ENCODE peak calls at places on chromosomes 3 and 15, in four cellular contexts. One of them, this sample, is unnamed.

GRCh38 chr15:31477301-31477700 is 150.7 kb downstream of the KLF13 start:
- DNase-seq in GM12891: no peak
- DNase-seq in K562: no peak
- DNase-seq in GM12878: no peak
- DNase-seq in this sample: no peak

GRCh38 chr3:196055267-196055666 is 26.6 kb downstream of the TFRC start:
- DNase-seq in K562: no peak
- DNase-seq in GM12878: no peak
- DNase-seq in GM12891: no peak
- DNase-seq in this sample: no peak

GRCh38 chr3:53151870-53152269 is 9.1 kb upstream of the PRKCD start:
- DNase-seq in GM12891: no peak
- DNase-seq in K562: no peak
- DNase-seq in GM12878: no peak
- DNase-seq in this sample: no peak

GRCh38 chr3:128714887-128715496 is 11.0 kb upstream of the RAB7A start:
- DNase-seq in GM12891: no peak
- DNase-seq in K562: no peak
- DNase-seq in GM12878: no peak
- DNase-seq in this sample: peak

GRCh38 chr3:39637807-39638206 is 170.3 kb downstream of the MOBP start:
- DNase-seq in K562: peak
- DNase-seq in GM12878: no peak
- DNase-seq in GM12891: no peak
- DNase-seq in this sample: no peak

GRCh38 chr3:146818301-146818700 is 213.2 kb upstream of the PLSCR5 start:
- DNase-seq in GM12891: no peak
- DNase-seq in K562: no peak
- DNase-seq in GM12878: no peak
- DNase-seq in this sample: no peak

GRCh38 chr3:150612494-150612893 is 9.4 kb downstream of the SELENOT start:
- DNase-seq in K562: no peak
- DNase-seq in GM12891: no peak
- DNase-seq in GM12878: no peak
- DNase-seq in this sample: no peak

GRCh38 chr15:101679861-101680260 is 27.7 kb upstream of the TM2D3 start:
- DNase-seq in K562: no peak
- DNase-seq in GM12878: no peak
- DNase-seq in GM12891: no peak
- DNase-seq in this sample: no peak

GRCh38 chr3:136730595-136731273 is 21.4 kb downstream of the STAG1 start:
- DNase-seq in GM12878: peak
- DNase-seq in GM12891: no peak
- DNase-seq in K562: no peak
- DNase-seq in this sample: no peak

GRCh38 chr3:10531031-10531430 is 25.6 kb upstream of the ATP2B2 start:
- DNase-seq in K562: no peak
- DNase-seq in GM12891: no peak
- DNase-seq in GM12878: no peak
- DNase-seq in this sample: no peak

GRCh38 chr15:57522148-57522547 is 69.6 kb upstream of the MYZAP start:
- DNase-seq in GM12878: no peak
- DNase-seq in K562: no peak
- DNase-seq in GM12891: no peak
- DNase-seq in this sample: no peak

GRCh38 chr15:89143503-89144162 is 55.4 kb downstream of the ABHD2 start:
- DNase-seq in GM12891: no peak
- DNase-seq in K562: no peak
- DNase-seq in GM12878: peak
- DNase-seq in this sample: peak

GRCh38 chr3:177522051-177522450 is 324.8 kb upstream of the TBL1XR1 start:
- DNase-seq in K562: no peak
- DNase-seq in GM12878: no peak
- DNase-seq in GM12891: no peak
- DNase-seq in this sample: no peak

GRCh38 chr3:129625071-129625874 is 18.8 kb upstream of the PLXND1 start:
- DNase-seq in GM12878: no peak
- DNase-seq in K562: no peak
- DNase-seq in GM12891: peak
- DNase-seq in this sample: no peak

GRCh38 chr15:38545179-38545578 is 19.4 kb downstream of the RASGRP1 start:
- DNase-seq in GM12891: no peak
- DNase-seq in K562: no peak
- DNase-seq in GM12878: no peak
- DNase-seq in this sample: no peak

GRCh38 chr3:60046212-60046611 is 996.4 kb upstream of the CFAP20DC start:
- DNase-seq in K562: no peak
- DNase-seq in GM12878: no peak
- DNase-seq in GM12891: no peak
- DNase-seq in this sample: no peak

GRCh38 chr3:126397610-126398422 is 3.1 kb downstream of the CFAP100 start:
- DNase-seq in GM12891: no peak
- DNase-seq in K562: no peak
- DNase-seq in GM12878: no peak
- DNase-seq in this sample: no peak

GRCh38 chr15:94323076-94323475 is 91.7 kb downstream of the MCTP2 start:
- DNase-seq in K562: no peak
- DNase-seq in GM12891: no peak
- DNase-seq in GM12878: no peak
- DNase-seq in this sample: no peak

GRCh38 chr15:56869573-56869972 is 48.9 kb upstream of the TCF12 start:
- DNase-seq in GM12878: no peak
- DNase-seq in K562: no peak
- DNase-seq in GM12891: no peak
- DNase-seq in this sample: peak

GRCh38 chr15:67144609-67145306 is 79.4 kb downstream of the SMAD3 start:
- DNase-seq in GM12891: no peak
- DNase-seq in GM12878: no peak
- DNase-seq in K562: no peak
- DNase-seq in this sample: peak

GRCh38 chr15:56967336-56967735 is 48.9 kb downstream of the TCF12 start:
- DNase-seq in GM12878: no peak
- DNase-seq in GM12891: no peak
- DNase-seq in K562: no peak
- DNase-seq in this sample: no peak

GRCh38 chr15:41727143-41727542 is 47.1 kb upstream of the MAPKBP1 start:
- DNase-seq in K562: no peak
- DNase-seq in GM12891: no peak
- DNase-seq in GM12878: no peak
- DNase-seq in this sample: no peak

GRCh38 chr3:187185759-187186158 is 11.5 kb upstream of the RTP1 start:
- DNase-seq in GM12891: no peak
- DNase-seq in K562: no peak
- DNase-seq in GM12878: no peak
- DNase-seq in this sample: no peak

GRCh38 chr3:106945435-106945834 is 431.8 kb upstream of the CCDC54 start:
- DNase-seq in K562: no peak
- DNase-seq in GM12878: no peak
- DNase-seq in GM12891: no peak
- DNase-seq in this sample: no peak

GRCh38 chr15:68560501-68561113 is 18.2 kb upstream of the CORO2B start:
- DNase-seq in GM12878: no peak
- DNase-seq in GM12891: no peak
- DNase-seq in K562: no peak
- DNase-seq in this sample: no peak

GRCh38 chr15:28026221-28026620 is 72.9 kb downstream of the OCA2 start:
- DNase-seq in K562: no peak
- DNase-seq in GM12878: no peak
- DNase-seq in GM12891: no peak
- DNase-seq in this sample: no peak

GRCh38 chr3:50587806-50588758 is 18.8 kb downstream of the HEMK1 start:
- DNase-seq in GM12878: peak
- DNase-seq in GM12891: peak
- DNase-seq in K562: no peak
- DNase-seq in this sample: no peak

DNA sequence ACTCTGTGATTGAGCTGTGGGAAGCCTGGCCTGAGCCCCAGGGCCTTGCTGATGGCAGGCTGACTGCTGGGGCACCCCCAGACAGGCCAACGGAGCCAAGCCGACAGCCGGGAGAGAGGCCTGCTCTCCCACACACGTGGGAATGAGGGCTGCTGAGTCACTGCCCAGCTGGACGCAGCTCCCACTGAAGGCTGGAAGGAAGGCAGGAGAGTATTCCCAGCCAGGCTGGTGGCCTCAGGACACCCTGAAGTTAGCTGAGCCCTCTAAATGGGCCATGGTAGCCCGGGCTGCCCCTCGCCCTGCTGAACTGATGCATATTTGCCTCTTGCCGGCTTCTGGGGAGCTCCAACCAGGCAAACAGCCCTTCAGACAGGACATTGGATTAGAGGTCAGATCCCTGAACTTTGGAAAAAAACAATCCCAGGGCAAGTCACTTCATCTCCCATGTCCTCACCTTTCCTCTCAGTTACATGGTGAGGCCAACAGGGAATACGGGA is 98.1 kb upstream of the TLE3 start:
- DNase-seq in K562: peak
- DNase-seq in GM12891: no peak
- DNase-seq in GM12878: no peak
- DNase-seq in this sample: no peak
- TF ChIP-seq SPI1 in K562: no peak
- TF ChIP-seq SPI1 in GM12891: no peak
- TF ChIP-seq SPI1 in GM12878: no peak
- TF ChIP-seq SPI1 in this sample: no peak

GRCh38 chr3:13687409-13687989 is 138.6 kb downstream of the FBLN2 start:
- DNase-seq in GM12878: no peak
- DNase-seq in K562: no peak
- DNase-seq in GM12891: no peak
- DNase-seq in this sample: no peak

GRCh38 chr3:13684350-13684749 is 135.4 kb downstream of the FBLN2 start:
- DNase-seq in GM12891: no peak
- DNase-seq in GM12878: no peak
- DNase-seq in K562: no peak
- DNase-seq in this sample: no peak

GRCh38 chr3:13684854-13685253 is 135.9 kb downstream of the FBLN2 start:
- DNase-seq in GM12878: no peak
- DNase-seq in K562: no peak
- DNase-seq in GM12891: no peak
- DNase-seq in this sample: no peak

GRCh38 chr3:13686332-13686731 is 137.4 kb downstream of the FBLN2 start:
- DNase-seq in GM12891: no peak
- DNase-seq in GM12878: no peak
- DNase-seq in K562: no peak
- DNase-seq in this sample: no peak

GRCh38 chr3:13685721-13686120 is 136.8 kb downstream of the FBLN2 start:
- DNase-seq in GM12878: no peak
- DNase-seq in GM12891: no peak
- DNase-seq in K562: no peak
- DNase-seq in this sample: no peak
- TF ChIP-seq POLR2AphosphoS5 in GM12878: no peak
- TF ChIP-seq POLR2AphosphoS5 in GM12891: no peak
- TF ChIP-seq POLR2AphosphoS5 in K562: no peak
- TF ChIP-seq POLR2AphosphoS5 in this sample: no peak

DNA sequence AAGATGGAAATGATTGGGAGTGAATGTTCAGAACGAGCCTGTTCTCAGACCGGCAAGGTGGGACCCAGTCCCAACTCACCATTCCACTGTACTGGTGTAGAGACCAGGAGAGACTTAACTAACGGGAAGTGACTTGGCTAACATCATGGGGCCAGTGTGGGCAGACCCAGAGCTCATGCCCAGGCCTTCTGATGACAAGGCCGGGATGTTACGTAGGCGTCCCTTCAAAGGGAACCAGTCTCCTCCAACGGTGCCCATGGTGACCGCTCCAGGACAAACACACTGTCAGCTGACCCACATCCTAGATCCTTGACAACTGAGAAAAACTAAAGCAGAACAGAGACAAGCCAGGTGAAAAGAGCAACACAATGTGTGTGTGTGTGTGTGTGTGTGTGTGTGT is 128.4 kb upstream of the HACD2 start:
- DNase-seq in GM12878: no peak
- DNase-seq in K562: no peak
- DNase-seq in GM12891: no peak
- DNase-seq in this sample: no peak
- TF ChIP-seq SPI1 in GM12878: no peak
- TF ChIP-seq SPI1 in K562: no peak
- TF ChIP-seq SPI1 in GM12891: no peak
- TF ChIP-seq SPI1 in this sample: no peak

GRCh38 chr15:99536422-99537033 is 29.3 kb upstream of the MEF2A start:
- DNase-seq in GM12891: no peak
- DNase-seq in K562: no peak
- DNase-seq in GM12878: no peak
- DNase-seq in this sample: no peak
- TF ChIP-seq POLR2AphosphoS5 in GM12891: no peak
- TF ChIP-seq POLR2AphosphoS5 in K562: no peak
- TF ChIP-seq POLR2AphosphoS5 in GM12878: no peak
- TF ChIP-seq POLR2AphosphoS5 in this sample: no peak

GRCh38 chr3:36730965-36731364 is 33.4 kb downstream of the DCLK3 start:
- DNase-seq in GM12891: no peak
- DNase-seq in GM12878: no peak
- DNase-seq in K562: no peak
- DNase-seq in this sample: no peak
- TF ChIP-seq SPI1 in GM12891: no peak
- TF ChIP-seq SPI1 in GM12878: no peak
- TF ChIP-seq SPI1 in K562: no peak
- TF ChIP-seq SPI1 in this sample: no peak

GRCh38 chr3:31978553-31978952 is 2.5 kb downstream of the OSBPL10 start:
- DNase-seq in K562: no peak
- DNase-seq in GM12891: no peak
- DNase-seq in GM12878: no peak
- DNase-seq in this sample: no peak

GRCh38 chr3:31981206-31982181 is at the start of the genes OSBPL10 and ZNF860:
- DNase-seq in GM12891: no peak
- DNase-seq in GM12878: no peak
- DNase-seq in K562: no peak
- DNase-seq in this sample: peak

GRCh38 chr3:31977736-31978135 is 3.3 kb downstream of the OSBPL10 start:
- DNase-seq in GM12878: no peak
- DNase-seq in K562: no peak
- DNase-seq in GM12891: no peak
- DNase-seq in this sample: no peak

GRCh38 chr3:31979006-31979697 is 1.9 kb downstream of the OSBPL10 start:
- DNase-seq in GM12878: peak
- DNase-seq in GM12891: no peak
- DNase-seq in K562: no peak
- DNase-seq in this sample: no peak

DNA sequence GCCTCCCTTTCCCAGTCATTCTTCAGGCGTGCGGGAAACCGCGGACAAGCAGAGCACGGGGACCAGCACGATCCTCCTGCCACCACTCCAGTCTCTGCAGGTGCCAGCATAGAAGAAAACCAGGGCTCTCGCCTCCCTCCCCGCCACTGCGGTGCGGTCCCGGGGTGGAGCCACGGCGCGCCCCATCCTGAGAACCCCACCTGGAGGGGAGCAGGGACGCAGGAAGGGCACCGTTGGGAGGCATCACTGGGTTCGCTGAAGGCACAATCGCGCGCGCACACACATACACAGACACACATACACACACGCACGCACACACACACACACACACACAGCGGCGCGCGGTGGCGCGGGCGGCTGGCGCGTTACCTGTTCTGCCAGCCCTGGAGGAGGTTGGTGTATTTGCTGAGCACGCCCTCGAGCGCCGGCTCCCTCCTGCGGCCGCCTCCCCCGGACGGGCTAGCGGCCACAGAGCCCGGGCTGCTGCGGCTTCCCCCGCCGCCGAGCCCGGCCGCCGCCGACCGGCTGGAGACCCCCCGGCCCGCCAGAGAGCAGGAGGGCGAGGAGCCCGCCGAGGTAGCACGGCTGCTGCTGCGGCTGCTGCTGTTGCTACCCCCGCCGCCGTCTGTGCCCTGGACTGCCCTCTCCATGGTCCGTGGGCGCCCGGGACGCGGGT is 394 bp downstream of the OSBPL10 start:
- DNase-seq in GM12891: peak
- DNase-seq in K562: no peak
- DNase-seq in GM12878: no peak
- DNase-seq in this sample: peak
- TF ChIP-seq POLR2AphosphoS5 in GM12891: no peak
- TF ChIP-seq POLR2AphosphoS5 in K562: no peak
- TF ChIP-seq POLR2AphosphoS5 in GM12878: no peak
- TF ChIP-seq POLR2AphosphoS5 in this sample: no peak